ENCODE peak calls at places on chromosomes 6 and 20, in seven cellular contexts. One of them, this sample, is unnamed.

GRCh38 chr6:168192195-168192900 is 113.3 kb upstream of the FRMD1 start:
- DNase-seq in HCT116: no peak
- DNase-seq in A549: no peak
- DNase-seq in IMR-90: no peak
- DNase-seq in K562: no peak
- DNase-seq in GM12878: no peak
- DNase-seq in HepG2: no peak
- DNase-seq in this sample: no peak

GRCh38 chr20:57396638-57397003 is 5.4 kb downstream of the RBM38 start:
- DNase-seq in HCT116: no peak
- DNase-seq in A549: no peak
- DNase-seq in IMR-90: no peak
- DNase-seq in K562: no peak
- DNase-seq in GM12878: no peak
- DNase-seq in HepG2: no peak
- DNase-seq in this sample: no peak

GRCh38 chr6:5617179-5617578 is 355.9 kb downstream of the FARS2 start:
- DNase-seq in HCT116: no peak
- DNase-seq in A549: no peak
- DNase-seq in IMR-90: no peak
- DNase-seq in K562: no peak
- DNase-seq in GM12878: no peak
- DNase-seq in HepG2: no peak
- DNase-seq in this sample: no peak

GRCh38 chr20:62489186-62489939 is 13.6 kb upstream of the GATA5 start:
- DNase-seq in HCT116: no peak
- DNase-seq in A549: peak; percentile 36
- DNase-seq in IMR-90: no peak
- DNase-seq in K562: peak; percentile 63
- DNase-seq in GM12878: no peak
- DNase-seq in HepG2: no peak
- DNase-seq in this sample: no peak

GRCh38 chr6:52909531-52909930 is at the start of gene GSTA3:
- DNase-seq in HCT116: no peak
- DNase-seq in A549: no peak
- DNase-seq in IMR-90: no peak
- DNase-seq in K562: peak; percentile 14
- DNase-seq in GM12878: no peak
- DNase-seq in HepG2: no peak
- DNase-seq in this sample: no peak

GRCh38 chr20:24662756-24663399 is 193.4 kb downstream of the SYNDIG1 start:
- DNase-seq in HCT116: no peak
- DNase-seq in A549: no peak
- DNase-seq in IMR-90: peak; percentile 48
- DNase-seq in K562: no peak
- DNase-seq in GM12878: no peak
- DNase-seq in HepG2: no peak
- DNase-seq in this sample: no peak

GRCh38 chr20:62540504-62540903 is 64.7 kb upstream of the GATA5 start:
- DNase-seq in HCT116: no peak
- DNase-seq in A549: no peak
- DNase-seq in IMR-90: no peak
- DNase-seq in K562: peak; percentile 58
- DNase-seq in GM12878: no peak
- DNase-seq in HepG2: no peak
- DNase-seq in this sample: no peak

GRCh38 chr6:163554663-163555062 is 140.1 kb downstream of the QKI start:
- DNase-seq in HCT116: no peak
- DNase-seq in A549: peak; percentile 49
- DNase-seq in IMR-90: peak; percentile 34
- DNase-seq in K562: peak; percentile 54
- DNase-seq in GM12878: no peak
- DNase-seq in HepG2: peak; percentile 66
- DNase-seq in this sample: peak; percentile 76

GRCh38 chr6:112269165-112269564 is 14.8 kb upstream of the LAMA4 start:
- DNase-seq in HCT116: no peak
- DNase-seq in A549: no peak
- DNase-seq in IMR-90: peak; percentile 31
- DNase-seq in K562: no peak
- DNase-seq in GM12878: no peak
- DNase-seq in HepG2: no peak
- DNase-seq in this sample: no peak

GRCh38 chr6:121426686-121427085 is 8.8 kb upstream of the GJA1 start:
- DNase-seq in HCT116: no peak
- DNase-seq in A549: no peak
- DNase-seq in IMR-90: no peak
- DNase-seq in K562: no peak
- DNase-seq in GM12878: no peak
- DNase-seq in HepG2: no peak
- DNase-seq in this sample: no peak

GRCh38 chr6:2818593-2818992 is 23.1 kb downstream of the SERPINB1 start:
- DNase-seq in HCT116: no peak
- DNase-seq in A549: no peak
- DNase-seq in IMR-90: peak; percentile 66
- DNase-seq in K562: no peak
- DNase-seq in GM12878: no peak
- DNase-seq in HepG2: no peak
- DNase-seq in this sample: no peak

GRCh38 chr6:168188974-168189678 is 110.1 kb upstream of the FRMD1 start:
- DNase-seq in HCT116: no peak
- DNase-seq in A549: no peak
- DNase-seq in IMR-90: no peak
- DNase-seq in K562: no peak
- DNase-seq in GM12878: no peak
- DNase-seq in HepG2: no peak
- DNase-seq in this sample: peak; percentile 27

GRCh38 chr20:62014889-62015375 is 50.7 kb downstream of the TAF4 start:
- DNase-seq in HCT116: no peak
- DNase-seq in A549: no peak
- DNase-seq in IMR-90: no peak
- DNase-seq in K562: no peak
- DNase-seq in GM12878: no peak
- DNase-seq in HepG2: no peak
- DNase-seq in this sample: no peak

GRCh38 chr6:113120577-113121285 is 736.4 kb upstream of the MARCKS start:
- DNase-seq in HCT116: peak; percentile 73
- DNase-seq in A549: peak; percentile 52
- DNase-seq in IMR-90: peak; percentile 93
- DNase-seq in K562: no peak
- DNase-seq in GM12878: no peak
- DNase-seq in HepG2: no peak
- DNase-seq in this sample: no peak

GRCh38 chr6:144219056-144219685 is 66.0 kb upstream of the UTRN start:
- DNase-seq in HCT116: peak; percentile 40
- DNase-seq in A549: peak; percentile 44
- DNase-seq in IMR-90: peak; percentile 71
- DNase-seq in K562: peak; percentile 20
- DNase-seq in GM12878: peak; percentile 8
- DNase-seq in HepG2: peak; percentile 54
- DNase-seq in this sample: no peak

GRCh38 chr6:7496266-7496875 is 45.1 kb upstream of the DSP start:
- DNase-seq in HCT116: no peak
- DNase-seq in A549: no peak
- DNase-seq in IMR-90: peak; percentile 12
- DNase-seq in K562: no peak
- DNase-seq in GM12878: no peak
- DNase-seq in HepG2: no peak
- DNase-seq in this sample: no peak

GRCh38 chr6:19757036-19757435 is 80.1 kb upstream of the ID4 start:
- DNase-seq in HCT116: no peak
- DNase-seq in A549: no peak
- DNase-seq in IMR-90: peak; percentile 39
- DNase-seq in K562: no peak
- DNase-seq in GM12878: no peak
- DNase-seq in HepG2: peak; percentile 58
- DNase-seq in this sample: no peak

GRCh38 chr6:129493396-129493902 is 216.5 kb downstream of the ARHGAP18 start:
- DNase-seq in HCT116: peak; percentile 83
- DNase-seq in A549: no peak
- DNase-seq in IMR-90: peak; percentile 78
- DNase-seq in K562: no peak
- DNase-seq in GM12878: no peak
- DNase-seq in HepG2: peak; percentile 23
- DNase-seq in this sample: no peak

GRCh38 chr6:129491436-129491835 is 218.5 kb downstream of the ARHGAP18 start:
- DNase-seq in HCT116: no peak
- DNase-seq in A549: no peak
- DNase-seq in IMR-90: peak; percentile 16
- DNase-seq in K562: no peak
- DNase-seq in GM12878: no peak
- DNase-seq in HepG2: no peak
- DNase-seq in this sample: no peak

GRCh38 chr6:129494099-129494498 is 215.9 kb downstream of the ARHGAP18 start:
- DNase-seq in HCT116: no peak
- DNase-seq in A549: no peak
- DNase-seq in IMR-90: peak; percentile 18
- DNase-seq in K562: no peak
- DNase-seq in GM12878: no peak
- DNase-seq in HepG2: no peak
- DNase-seq in this sample: no peak

GRCh38 chr6:129492260-129492659 is 217.7 kb downstream of the ARHGAP18 start:
- DNase-seq in HCT116: no peak
- DNase-seq in A549: no peak
- DNase-seq in IMR-90: peak; percentile 57
- DNase-seq in K562: no peak
- DNase-seq in GM12878: no peak
- DNase-seq in HepG2: no peak
- DNase-seq in this sample: no peak

DNA sequence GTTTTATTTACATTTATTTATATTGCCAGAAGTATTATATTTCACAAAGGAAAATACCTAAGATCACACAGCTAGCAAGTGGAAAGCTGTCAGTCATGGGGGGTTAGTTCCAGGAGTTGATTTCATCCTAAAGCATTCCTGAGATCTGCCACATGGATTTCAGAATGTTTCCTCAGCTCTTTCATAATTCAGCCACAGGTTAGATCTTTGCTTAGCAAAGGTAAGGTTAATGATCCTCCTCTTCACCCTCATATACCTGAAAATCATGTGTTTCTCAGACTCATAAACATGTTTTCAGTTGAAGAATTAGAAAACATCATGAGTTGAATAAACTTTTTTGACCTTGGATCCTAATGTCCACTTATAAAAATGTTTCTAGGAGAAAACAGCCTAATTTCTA is 215.4 kb downstream of the ARHGAP18 start:
- DNase-seq in HCT116: no peak
- DNase-seq in A549: no peak
- DNase-seq in IMR-90: no peak
- DNase-seq in K562: no peak
- DNase-seq in GM12878: no peak
- DNase-seq in HepG2: no peak
- DNase-seq in this sample: no peak
- H3K4me1 ChIP-seq in HCT116: peaks cover 68% of the 10 kb centered on the region
- H3K4me1 ChIP-seq in A549: peaks cover 49% of the 10 kb centered on the region
- H3K4me1 ChIP-seq in IMR-90: peaks cover 18% of the 10 kb centered on the region
- H3K4me1 ChIP-seq in K562: peaks cover 13% of the 10 kb centered on the region
- H3K4me1 ChIP-seq in GM12878: peaks cover 21% of the 10 kb centered on the region
- H3K4me1 ChIP-seq in HepG2: peaks cover 25% of the 10 kb centered on the region
- H3K4me1 ChIP-seq in this sample: peaks cover 3% of the 10 kb centered on the region

DNA sequence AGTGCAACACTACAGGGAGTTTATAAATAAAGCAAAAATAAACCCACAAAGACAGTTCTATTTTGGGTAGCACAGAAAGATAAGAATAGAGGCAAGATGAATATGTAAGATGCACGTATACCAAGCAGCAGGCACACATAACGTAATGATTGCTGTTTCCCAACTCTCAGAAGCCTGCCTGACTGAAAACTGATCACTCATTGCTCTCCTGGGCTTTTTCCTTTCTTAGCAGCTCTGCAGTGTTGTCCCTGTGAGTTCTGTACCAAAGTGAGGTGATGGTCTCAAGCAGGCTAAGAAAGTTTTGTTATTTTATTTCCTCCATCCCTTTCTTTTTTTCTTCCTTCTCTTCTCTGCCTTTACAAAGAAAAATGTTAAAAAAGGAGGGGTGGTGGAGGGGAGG is 522.0 kb upstream of the MAN1A1 start:
- DNase-seq in HCT116: no peak
- DNase-seq in A549: no peak
- DNase-seq in IMR-90: no peak
- DNase-seq in K562: no peak
- DNase-seq in GM12878: no peak
- DNase-seq in HepG2: no peak
- DNase-seq in this sample: no peak
- TF ChIP-seq CEBPB in HCT116: no peak
- TF ChIP-seq CEBPB in A549: no peak
- TF ChIP-seq CEBPB in IMR-90: no peak
- TF ChIP-seq CEBPB in K562: no peak
- TF ChIP-seq CEBPB in GM12878: no peak
- TF ChIP-seq CEBPB in HepG2: no peak
- TF ChIP-seq CEBPB in this sample: no peak

GRCh38 chr6:75478929-75479328 is 14.7 kb downstream of the FILIP1 start:
- DNase-seq in HCT116: no peak
- DNase-seq in A549: no peak
- DNase-seq in IMR-90: no peak
- DNase-seq in K562: no peak
- DNase-seq in GM12878: no peak
- DNase-seq in HepG2: no peak
- DNase-seq in this sample: no peak
- H3K4me1 ChIP-seq in HCT116: no peaks in the 10 kb centered on the region
- H3K4me1 ChIP-seq in A549: peaks cover 18% of the 10 kb centered on the region
- H3K4me1 ChIP-seq in IMR-90: peaks cover 6% of the 10 kb centered on the region
- H3K4me1 ChIP-seq in K562: no peaks in the 10 kb centered on the region
- H3K4me1 ChIP-seq in GM12878: peaks cover 4% of the 10 kb centered on the region
- H3K4me1 ChIP-seq in HepG2: no peaks in the 10 kb centered on the region
- H3K4me1 ChIP-seq in this sample: no peaks in the 10 kb centered on the region

GRCh38 chr6:149636116-149636515 is 12.4 kb downstream of the KATNA1 start:
- DNase-seq in HCT116: peak; percentile 41
- DNase-seq in A549: peak; percentile 46
- DNase-seq in IMR-90: peak; percentile 63
- DNase-seq in K562: no peak
- DNase-seq in GM12878: no peak
- DNase-seq in HepG2: no peak
- DNase-seq in this sample: no peak
- TF ChIP-seq CEBPB in HCT116: no peak
- TF ChIP-seq CEBPB in A549: no peak
- TF ChIP-seq CEBPB in IMR-90: no peak
- TF ChIP-seq CEBPB in K562: no peak
- TF ChIP-seq CEBPB in GM12878: no peak
- TF ChIP-seq CEBPB in HepG2: no peak
- TF ChIP-seq CEBPB in this sample: no peak

This sample was measured in H1.